ENCODE peak calls at places on chromosomes 7 and 10, in eight cellular contexts. One of them, this sample, is unnamed.
A peak's percentile ranks its signal among the peaks of the same experiment; 100 is the strongest.

GRCh38 chr10:132705173-132705572 is 80.8 kb downstream of the NKX6-2 start:
- DNase-seq in EH: no peak
- DNase-seq in activated T-helper 1 cell treated with Interleukin-2 at 50 U/mL for 16 hours: no peak
- DNase-seq in CD4-positive, CD25-positive, alpha-beta regulatory T cell: no peak
- DNase-seq in cardiac muscle cell: no peak
- DNase-seq in stimulated activated CD4-positive, alpha-beta T cell treated with anti-CD3 and anti-CD28 coated beads, Interleukin-15, amount 100 ng/mL, for 24 hours: no peak
- DNase-seq in AG08396: no peak
- DNase-seq in glutamatergic neuron: no peak
- DNase-seq in this sample: peak; percentile 41

GRCh38 chr7:26166681-26167266 is 14.8 kb downstream of the NFE2L3 start:
- DNase-seq in EH: no peak
- DNase-seq in activated T-helper 1 cell treated with Interleukin-2 at 50 U/mL for 16 hours: no peak
- DNase-seq in CD4-positive, CD25-positive, alpha-beta regulatory T cell: no peak
- DNase-seq in cardiac muscle cell: no peak
- DNase-seq in stimulated activated CD4-positive, alpha-beta T cell treated with anti-CD3 and anti-CD28 coated beads, Interleukin-15, amount 100 ng/mL, for 24 hours: no peak
- DNase-seq in AG08396: no peak
- DNase-seq in glutamatergic neuron: no peak
- DNase-seq in this sample: no peak

GRCh38 chr10:8640878-8641277 is 586.4 kb downstream of the GATA3 start:
- DNase-seq in EH: no peak
- DNase-seq in activated T-helper 1 cell treated with Interleukin-2 at 50 U/mL for 16 hours: no peak
- DNase-seq in CD4-positive, CD25-positive, alpha-beta regulatory T cell: no peak
- DNase-seq in cardiac muscle cell: no peak
- DNase-seq in stimulated activated CD4-positive, alpha-beta T cell treated with anti-CD3 and anti-CD28 coated beads, Interleukin-15, amount 100 ng/mL, for 24 hours: no peak
- DNase-seq in AG08396: no peak
- DNase-seq in glutamatergic neuron: no peak
- DNase-seq in this sample: no peak

GRCh38 chr10:116113721-116114501 is 159.1 kb downstream of the GFRA1 start:
- DNase-seq in EH: peak; percentile 84
- DNase-seq in activated T-helper 1 cell treated with Interleukin-2 at 50 U/mL for 16 hours: no peak
- DNase-seq in CD4-positive, CD25-positive, alpha-beta regulatory T cell: no peak
- DNase-seq in cardiac muscle cell: no peak
- DNase-seq in stimulated activated CD4-positive, alpha-beta T cell treated with anti-CD3 and anti-CD28 coated beads, Interleukin-15, amount 100 ng/mL, for 24 hours: no peak
- DNase-seq in AG08396: peak; percentile 34
- DNase-seq in glutamatergic neuron: no peak
- DNase-seq in this sample: no peak

GRCh38 chr7:97016392-97017196 is 8.0 kb downstream of the DLX5 start:
- DNase-seq in EH: no peak
- DNase-seq in activated T-helper 1 cell treated with Interleukin-2 at 50 U/mL for 16 hours: no peak
- DNase-seq in CD4-positive, CD25-positive, alpha-beta regulatory T cell: no peak
- DNase-seq in cardiac muscle cell: no peak
- DNase-seq in stimulated activated CD4-positive, alpha-beta T cell treated with anti-CD3 and anti-CD28 coated beads, Interleukin-15, amount 100 ng/mL, for 24 hours: no peak
- DNase-seq in AG08396: no peak
- DNase-seq in glutamatergic neuron: peak; percentile 65
- DNase-seq in this sample: no peak

GRCh38 chr10:35852721-35853120 is 210.6 kb upstream of the FZD8 start:
- DNase-seq in EH: no peak
- DNase-seq in activated T-helper 1 cell treated with Interleukin-2 at 50 U/mL for 16 hours: no peak
- DNase-seq in CD4-positive, CD25-positive, alpha-beta regulatory T cell: no peak
- DNase-seq in cardiac muscle cell: no peak
- DNase-seq in stimulated activated CD4-positive, alpha-beta T cell treated with anti-CD3 and anti-CD28 coated beads, Interleukin-15, amount 100 ng/mL, for 24 hours: no peak
- DNase-seq in AG08396: no peak
- DNase-seq in glutamatergic neuron: no peak
- DNase-seq in this sample: no peak

GRCh38 chr10:131855763-131856401 is 44.9 kb upstream of the PPP2R2D start:
- DNase-seq in EH: no peak
- DNase-seq in activated T-helper 1 cell treated with Interleukin-2 at 50 U/mL for 16 hours: no peak
- DNase-seq in CD4-positive, CD25-positive, alpha-beta regulatory T cell: no peak
- DNase-seq in cardiac muscle cell: no peak
- DNase-seq in stimulated activated CD4-positive, alpha-beta T cell treated with anti-CD3 and anti-CD28 coated beads, Interleukin-15, amount 100 ng/mL, for 24 hours: no peak
- DNase-seq in AG08396: no peak
- DNase-seq in glutamatergic neuron: no peak
- DNase-seq in this sample: peak; percentile 12

GRCh38 chr10:12768156-12768731 is 233.3 kb downstream of the CCDC3 start:
- DNase-seq in EH: peak; percentile 1
- DNase-seq in activated T-helper 1 cell treated with Interleukin-2 at 50 U/mL for 16 hours: no peak
- DNase-seq in CD4-positive, CD25-positive, alpha-beta regulatory T cell: no peak
- DNase-seq in cardiac muscle cell: peak; percentile 41
- DNase-seq in stimulated activated CD4-positive, alpha-beta T cell treated with anti-CD3 and anti-CD28 coated beads, Interleukin-15, amount 100 ng/mL, for 24 hours: no peak
- DNase-seq in AG08396: no peak
- DNase-seq in glutamatergic neuron: no peak
- DNase-seq in this sample: no peak

GRCh38 chr10:16853201-16853600 is 36.0 kb upstream of the RSU1 start:
- DNase-seq in EH: peak; percentile 64
- DNase-seq in activated T-helper 1 cell treated with Interleukin-2 at 50 U/mL for 16 hours: no peak
- DNase-seq in CD4-positive, CD25-positive, alpha-beta regulatory T cell: no peak
- DNase-seq in cardiac muscle cell: peak; percentile 75
- DNase-seq in stimulated activated CD4-positive, alpha-beta T cell treated with anti-CD3 and anti-CD28 coated beads, Interleukin-15, amount 100 ng/mL, for 24 hours: no peak
- DNase-seq in AG08396: peak; percentile 23
- DNase-seq in glutamatergic neuron: no peak
- DNase-seq in this sample: no peak

GRCh38 chr10:97593423-97593822 is 3.9 kb downstream of the C10orf62 start:
- DNase-seq in EH: peak; percentile 12
- DNase-seq in activated T-helper 1 cell treated with Interleukin-2 at 50 U/mL for 16 hours: no peak
- DNase-seq in CD4-positive, CD25-positive, alpha-beta regulatory T cell: no peak
- DNase-seq in cardiac muscle cell: peak; percentile 34
- DNase-seq in stimulated activated CD4-positive, alpha-beta T cell treated with anti-CD3 and anti-CD28 coated beads, Interleukin-15, amount 100 ng/mL, for 24 hours: no peak
- DNase-seq in AG08396: no peak
- DNase-seq in glutamatergic neuron: no peak
- DNase-seq in this sample: no peak

GRCh38 chr7:21169667-21170605 is 257.9 kb upstream of the SP4 start:
- DNase-seq in EH: no peak
- DNase-seq in activated T-helper 1 cell treated with Interleukin-2 at 50 U/mL for 16 hours: no peak
- DNase-seq in CD4-positive, CD25-positive, alpha-beta regulatory T cell: no peak
- DNase-seq in cardiac muscle cell: no peak
- DNase-seq in stimulated activated CD4-positive, alpha-beta T cell treated with anti-CD3 and anti-CD28 coated beads, Interleukin-15, amount 100 ng/mL, for 24 hours: no peak
- DNase-seq in AG08396: no peak
- DNase-seq in glutamatergic neuron: peak; percentile 58
- DNase-seq in this sample: no peak

GRCh38 chr7:129443612-129444011 is 9.4 kb downstream of the STRIP2 start:
- DNase-seq in EH: peak; percentile 7
- DNase-seq in activated T-helper 1 cell treated with Interleukin-2 at 50 U/mL for 16 hours: no peak
- DNase-seq in CD4-positive, CD25-positive, alpha-beta regulatory T cell: no peak
- DNase-seq in cardiac muscle cell: no peak
- DNase-seq in stimulated activated CD4-positive, alpha-beta T cell treated with anti-CD3 and anti-CD28 coated beads, Interleukin-15, amount 100 ng/mL, for 24 hours: no peak
- DNase-seq in AG08396: no peak
- DNase-seq in glutamatergic neuron: no peak
- DNase-seq in this sample: no peak

GRCh38 chr7:77975672-77976480 is 177.3 kb downstream of the PHTF2 start:
- DNase-seq in EH: no peak
- DNase-seq in activated T-helper 1 cell treated with Interleukin-2 at 50 U/mL for 16 hours: no peak
- DNase-seq in CD4-positive, CD25-positive, alpha-beta regulatory T cell: no peak
- DNase-seq in cardiac muscle cell: no peak
- DNase-seq in stimulated activated CD4-positive, alpha-beta T cell treated with anti-CD3 and anti-CD28 coated beads, Interleukin-15, amount 100 ng/mL, for 24 hours: no peak
- DNase-seq in AG08396: no peak
- DNase-seq in glutamatergic neuron: no peak
- DNase-seq in this sample: no peak

GRCh38 chr7:151086802-151087246 is 549 bp downstream of the AGAP3 start:
- DNase-seq in EH: peak; percentile 43
- DNase-seq in activated T-helper 1 cell treated with Interleukin-2 at 50 U/mL for 16 hours: no peak
- DNase-seq in CD4-positive, CD25-positive, alpha-beta regulatory T cell: no peak
- DNase-seq in cardiac muscle cell: peak; percentile 24
- DNase-seq in stimulated activated CD4-positive, alpha-beta T cell treated with anti-CD3 and anti-CD28 coated beads, Interleukin-15, amount 100 ng/mL, for 24 hours: peak; percentile 56
- DNase-seq in AG08396: peak; percentile 52
- DNase-seq in glutamatergic neuron: peak; percentile 57
- DNase-seq in this sample: no peak

GRCh38 chr10:10067644-10068043 is 950.0 kb upstream of the CELF2 start:
- DNase-seq in EH: no peak
- DNase-seq in activated T-helper 1 cell treated with Interleukin-2 at 50 U/mL for 16 hours: no peak
- DNase-seq in CD4-positive, CD25-positive, alpha-beta regulatory T cell: no peak
- DNase-seq in cardiac muscle cell: no peak
- DNase-seq in stimulated activated CD4-positive, alpha-beta T cell treated with anti-CD3 and anti-CD28 coated beads, Interleukin-15, amount 100 ng/mL, for 24 hours: no peak
- DNase-seq in AG08396: no peak
- DNase-seq in glutamatergic neuron: no peak
- DNase-seq in this sample: no peak

GRCh38 chr7:2791390-2791789 is 52.7 kb downstream of the GNA12 start:
- DNase-seq in EH: no peak
- DNase-seq in activated T-helper 1 cell treated with Interleukin-2 at 50 U/mL for 16 hours: no peak
- DNase-seq in CD4-positive, CD25-positive, alpha-beta regulatory T cell: no peak
- DNase-seq in cardiac muscle cell: no peak
- DNase-seq in stimulated activated CD4-positive, alpha-beta T cell treated with anti-CD3 and anti-CD28 coated beads, Interleukin-15, amount 100 ng/mL, for 24 hours: no peak
- DNase-seq in AG08396: no peak
- DNase-seq in glutamatergic neuron: no peak
- DNase-seq in this sample: no peak

GRCh38 chr10:73910764-73911552 is at the start of gene PLAU:
- DNase-seq in EH: peak; percentile 59
- DNase-seq in activated T-helper 1 cell treated with Interleukin-2 at 50 U/mL for 16 hours: no peak
- DNase-seq in CD4-positive, CD25-positive, alpha-beta regulatory T cell: peak; percentile 18
- DNase-seq in cardiac muscle cell: peak; percentile 43
- DNase-seq in stimulated activated CD4-positive, alpha-beta T cell treated with anti-CD3 and anti-CD28 coated beads, Interleukin-15, amount 100 ng/mL, for 24 hours: peak; percentile 59
- DNase-seq in AG08396: peak; percentile 50
- DNase-seq in glutamatergic neuron: peak; percentile 71
- DNase-seq in this sample: peak; percentile 80

GRCh38 chr7:20541615-20542349 is 73.7 kb upstream of the ABCB5 start:
- DNase-seq in EH: no peak
- DNase-seq in activated T-helper 1 cell treated with Interleukin-2 at 50 U/mL for 16 hours: no peak
- DNase-seq in CD4-positive, CD25-positive, alpha-beta regulatory T cell: no peak
- DNase-seq in cardiac muscle cell: no peak
- DNase-seq in stimulated activated CD4-positive, alpha-beta T cell treated with anti-CD3 and anti-CD28 coated beads, Interleukin-15, amount 100 ng/mL, for 24 hours: no peak
- DNase-seq in AG08396: no peak
- DNase-seq in glutamatergic neuron: no peak
- DNase-seq in this sample: no peak

GRCh38 chr10:59391060-59391459 is 28.7 kb upstream of the FAM13C start:
- DNase-seq in EH: no peak
- DNase-seq in activated T-helper 1 cell treated with Interleukin-2 at 50 U/mL for 16 hours: no peak
- DNase-seq in CD4-positive, CD25-positive, alpha-beta regulatory T cell: no peak
- DNase-seq in cardiac muscle cell: no peak
- DNase-seq in stimulated activated CD4-positive, alpha-beta T cell treated with anti-CD3 and anti-CD28 coated beads, Interleukin-15, amount 100 ng/mL, for 24 hours: no peak
- DNase-seq in AG08396: no peak
- DNase-seq in glutamatergic neuron: no peak
- DNase-seq in this sample: no peak

GRCh38 chr10:44177610-44178009 is 207.3 kb downstream of the CXCL12 start:
- DNase-seq in EH: no peak
- DNase-seq in activated T-helper 1 cell treated with Interleukin-2 at 50 U/mL for 16 hours: no peak
- DNase-seq in CD4-positive, CD25-positive, alpha-beta regulatory T cell: no peak
- DNase-seq in cardiac muscle cell: no peak
- DNase-seq in stimulated activated CD4-positive, alpha-beta T cell treated with anti-CD3 and anti-CD28 coated beads, Interleukin-15, amount 100 ng/mL, for 24 hours: no peak
- DNase-seq in AG08396: no peak
- DNase-seq in glutamatergic neuron: no peak
- DNase-seq in this sample: no peak

GRCh38 chr7:70040971-70041766 is 442.9 kb downstream of the AUTS2 start:
- DNase-seq in EH: no peak
- DNase-seq in activated T-helper 1 cell treated with Interleukin-2 at 50 U/mL for 16 hours: no peak
- DNase-seq in CD4-positive, CD25-positive, alpha-beta regulatory T cell: no peak
- DNase-seq in cardiac muscle cell: peak; percentile 70
- DNase-seq in stimulated activated CD4-positive, alpha-beta T cell treated with anti-CD3 and anti-CD28 coated beads, Interleukin-15, amount 100 ng/mL, for 24 hours: no peak
- DNase-seq in AG08396: no peak
- DNase-seq in glutamatergic neuron: no peak
- DNase-seq in this sample: no peak

GRCh38 chr10:105650311-105650710 is 1009.2 kb downstream of the SORCS3 start:
- DNase-seq in EH: no peak
- DNase-seq in activated T-helper 1 cell treated with Interleukin-2 at 50 U/mL for 16 hours: no peak
- DNase-seq in CD4-positive, CD25-positive, alpha-beta regulatory T cell: no peak
- DNase-seq in cardiac muscle cell: no peak
- DNase-seq in stimulated activated CD4-positive, alpha-beta T cell treated with anti-CD3 and anti-CD28 coated beads, Interleukin-15, amount 100 ng/mL, for 24 hours: no peak
- DNase-seq in AG08396: no peak
- DNase-seq in glutamatergic neuron: no peak
- DNase-seq in this sample: no peak

GRCh38 chr7:36762394-36762793 is 38.1 kb upstream of the AOAH start:
- DNase-seq in EH: no peak
- DNase-seq in activated T-helper 1 cell treated with Interleukin-2 at 50 U/mL for 16 hours: no peak
- DNase-seq in CD4-positive, CD25-positive, alpha-beta regulatory T cell: no peak
- DNase-seq in cardiac muscle cell: no peak
- DNase-seq in stimulated activated CD4-positive, alpha-beta T cell treated with anti-CD3 and anti-CD28 coated beads, Interleukin-15, amount 100 ng/mL, for 24 hours: no peak
- DNase-seq in AG08396: no peak
- DNase-seq in glutamatergic neuron: no peak
- DNase-seq in this sample: no peak

GRCh38 chr10:127877116-127877515 is 15.6 kb downstream of the CLRN3 start:
- DNase-seq in EH: no peak
- DNase-seq in activated T-helper 1 cell treated with Interleukin-2 at 50 U/mL for 16 hours: no peak
- DNase-seq in CD4-positive, CD25-positive, alpha-beta regulatory T cell: no peak
- DNase-seq in cardiac muscle cell: no peak
- DNase-seq in stimulated activated CD4-positive, alpha-beta T cell treated with anti-CD3 and anti-CD28 coated beads, Interleukin-15, amount 100 ng/mL, for 24 hours: no peak
- DNase-seq in AG08396: no peak
- DNase-seq in glutamatergic neuron: no peak
- DNase-seq in this sample: no peak

GRCh38 chr10:68275600-68276126 is 43.8 kb upstream of the ATOH7 start:
- DNase-seq in EH: no peak
- DNase-seq in activated T-helper 1 cell treated with Interleukin-2 at 50 U/mL for 16 hours: no peak
- DNase-seq in CD4-positive, CD25-positive, alpha-beta regulatory T cell: no peak
- DNase-seq in cardiac muscle cell: no peak
- DNase-seq in stimulated activated CD4-positive, alpha-beta T cell treated with anti-CD3 and anti-CD28 coated beads, Interleukin-15, amount 100 ng/mL, for 24 hours: no peak
- DNase-seq in AG08396: no peak
- DNase-seq in glutamatergic neuron: no peak
- DNase-seq in this sample: no peak

GRCh38 chr10:14016011-14016536 is 314.6 kb downstream of the FRMD4A start:
- DNase-seq in EH: peak; percentile 78
- DNase-seq in activated T-helper 1 cell treated with Interleukin-2 at 50 U/mL for 16 hours: no peak
- DNase-seq in CD4-positive, CD25-positive, alpha-beta regulatory T cell: no peak
- DNase-seq in cardiac muscle cell: peak; percentile 74
- DNase-seq in stimulated activated CD4-positive, alpha-beta T cell treated with anti-CD3 and anti-CD28 coated beads, Interleukin-15, amount 100 ng/mL, for 24 hours: no peak
- DNase-seq in AG08396: no peak
- DNase-seq in glutamatergic neuron: no peak
- DNase-seq in this sample: peak; percentile 57

GRCh38 chr7:28890137-28890536 is 68.0 kb downstream of the TRIL start:
- DNase-seq in EH: no peak
- DNase-seq in activated T-helper 1 cell treated with Interleukin-2 at 50 U/mL for 16 hours: no peak
- DNase-seq in CD4-positive, CD25-positive, alpha-beta regulatory T cell: no peak
- DNase-seq in cardiac muscle cell: no peak
- DNase-seq in stimulated activated CD4-positive, alpha-beta T cell treated with anti-CD3 and anti-CD28 coated beads, Interleukin-15, amount 100 ng/mL, for 24 hours: no peak
- DNase-seq in AG08396: no peak
- DNase-seq in glutamatergic neuron: no peak
- DNase-seq in this sample: no peak

GRCh38 chr7:86968618-86969017 is 90.8 kb downstream of the ELAPOR2 start:
- DNase-seq in EH: no peak
- DNase-seq in activated T-helper 1 cell treated with Interleukin-2 at 50 U/mL for 16 hours: no peak
- DNase-seq in CD4-positive, CD25-positive, alpha-beta regulatory T cell: no peak
- DNase-seq in cardiac muscle cell: no peak
- DNase-seq in stimulated activated CD4-positive, alpha-beta T cell treated with anti-CD3 and anti-CD28 coated beads, Interleukin-15, amount 100 ng/mL, for 24 hours: no peak
- DNase-seq in AG08396: no peak
- DNase-seq in glutamatergic neuron: no peak
- DNase-seq in this sample: no peak

GRCh38 chr10:13990392-13990805 is 340.3 kb downstream of the FRMD4A start:
- DNase-seq in EH: peak; percentile 74
- DNase-seq in activated T-helper 1 cell treated with Interleukin-2 at 50 U/mL for 16 hours: no peak
- DNase-seq in CD4-positive, CD25-positive, alpha-beta regulatory T cell: no peak
- DNase-seq in cardiac muscle cell: peak; percentile 55
- DNase-seq in stimulated activated CD4-positive, alpha-beta T cell treated with anti-CD3 and anti-CD28 coated beads, Interleukin-15, amount 100 ng/mL, for 24 hours: no peak
- DNase-seq in AG08396: no peak
- DNase-seq in glutamatergic neuron: no peak
- DNase-seq in this sample: no peak